ENCODE peak calls at places on chromosomes 16 and 17, in six cellular contexts. Z is endothelial cell of umbilical vein, E is HepG2, Y is A549, H is K562, G is GM12878. O is an unnamed sample.
A peak's percentile ranks its signal among the peaks of the same experiment; 100 is the strongest.

GRCh38 chr17:74604200-74604599 is 12.1 kb upstream of the CD300LD start:
- DNase-seq in G (no peak), E (no peak), Y (no peak), H (no peak), Z (no peak), O (no peak)

GRCh38 chr17:67818110-67819002 is 6.9 kb upstream of the BPTF start:
- DNase-seq in H (no peak), E (no peak), Z (no peak), G (peak; percentile 88), Y (no peak), O (no peak)

GRCh38 chr17:47989700-47990099 is 18.8 kb downstream of the CDK5RAP3 start:
- DNase-seq in Y (no peak), H (no peak), E (no peak), G (peak; percentile 46), Z (no peak), O (no peak)

GRCh38 chr17:7586673-7587419 is 3.0 kb downstream of the SOX15 start:
- DNase-seq in H (peak; percentile 58), E (peak; percentile 62), G (no peak), Y (peak; percentile 89), Z (no peak), O (no peak)

GRCh38 chr16:5722220-5722619 is 624.6 kb upstream of the EEF2KMT start:
- DNase-seq in H (no peak), E (no peak), Y (no peak), G (no peak), Z (no peak), O (no peak)

GRCh38 chr17:71302721-71303549 is 817.9 kb upstream of the SOX9 start:
- DNase-seq in Z (no peak), H (no peak), G (no peak), Y (no peak), E (no peak), O (no peak)

GRCh38 chr16:252366-253337 is 18.0 kb downstream of the FAM234A start:
- DNase-seq in Y (no peak), Z (peak; percentile 53), E (no peak), G (peak; percentile 40), H (peak; percentile 62), O (no peak)

GRCh38 chr17:47604268-47604927 is 45.3 kb upstream of the KPNB1 start:
- DNase-seq in G (no peak), E (no peak), Z (peak; percentile 30), H (no peak), Y (no peak), O (no peak)

GRCh38 chr17:67132366-67132765 is 88.0 kb downstream of the CACNG1 start:
- DNase-seq in H (no peak), Y (no peak), G (no peak), Z (no peak), E (no peak), O (no peak)

GRCh38 chr17:41496803-41497484 is 7.2 kb upstream of the KRT36 start:
- DNase-seq in G (peak; percentile 12), H (peak; percentile 91), Y (peak; percentile 91), Z (peak; percentile 83), E (peak; percentile 86), O (peak; percentile 90)

GRCh38 chr17:44069974-44070454 is 521 bp upstream of the G6PC3 start:
- DNase-seq in G (no peak), Z (no peak), E (no peak), H (no peak), Y (peak; percentile 67), O (peak; percentile 74)

GRCh38 chr17:18921912-18922451 is 30.0 kb upstream of the SLC5A10 start:
- DNase-seq in Y (peak; percentile 87), E (no peak), Z (no peak), G (peak; percentile 90), H (no peak), O (no peak)

GRCh38 chr17:3693829-3694231 is 2.1 kb downstream of the P2RX5 start:
- DNase-seq in H (no peak), Z (no peak), Y (no peak), G (peak; percentile 91), E (no peak), O (no peak)

GRCh38 chr17:83058478-83059167 is 20.8 kb upstream of the METRNL start:
- DNase-seq in Y (no peak), H (no peak), G (no peak), E (no peak), Z (no peak), O (no peak)

GRCh38 chr17:43025290-43025657 is 243 bp downstream of the RND2 start:
- DNase-seq in Y (no peak), Z (no peak), H (no peak), E (no peak), G (no peak), O (no peak)

GRCh38 chr17:27654654-27655524 is 23.9 kb downstream of the LGALS9 start:
- DNase-seq in G (peak; percentile 25), H (peak; percentile 93), Y (peak; percentile 92), E (peak; percentile 85), Z (peak; percentile 66), O (peak; percentile 88)

GRCh38 chr16:78506372-78507193 is 407.1 kb downstream of the WWOX start:
- DNase-seq in E (peak; percentile 63), Z (no peak), G (no peak), Y (no peak), H (no peak), O (no peak)

GRCh38 chr17:43880420-43880991 is 26.8 kb downstream of the MPP2 start:
- DNase-seq in Z (peak; percentile 21), E (peak; percentile 61), G (no peak), H (peak; percentile 79), Y (peak; percentile 74), O (peak; percentile 34)

GRCh38 chr17:81368161-81368560 is 27.1 kb upstream of the BAHCC1 start:
- DNase-seq in Z (no peak), H (no peak), Y (no peak), G (no peak), E (no peak), O (no peak)

GRCh38 chr17:4973431-4973830 is 5.8 kb upstream of the SPAG7 start:
- DNase-seq in Z (no peak), G (no peak), H (no peak), E (no peak), Y (no peak), O (no peak)

GRCh38 chr16:74742051-74742481 is 32.6 kb downstream of the FA2H start:
- DNase-seq in Z (no peak), H (no peak), Y (peak; percentile 65), G (no peak), E (no peak), O (peak; percentile 71)

GRCh38 chr17:45384800-45385262 is 47.8 kb downstream of the ARHGAP27 start:
- DNase-seq in Y (no peak), H (no peak), E (no peak), G (no peak), Z (no peak), O (no peak)

GRCh38 chr17:42010898-42011516 is 6.2 kb downstream of the DNAJC7 start:
- DNase-seq in H (peak; percentile 92), G (no peak), E (peak; percentile 52), Z (peak; percentile 34), Y (peak; percentile 62), O (peak; percentile 28)

GRCh38 chr16:66364117-66364958 is 2.2 kb upstream of the CDH5 start:
- DNase-seq in Y (peak; percentile 50), G (no peak), H (no peak), Z (peak; percentile 85), E (no peak), O (no peak)

GRCh38 chr17:76384987-76385891 is 830 bp downstream of the SPHK1 start:
- DNase-seq in H (peak; percentile 55), Y (peak; percentile 68), G (no peak), E (peak; percentile 39), Z (peak; percentile 76), O (peak; percentile 26)

GRCh38 chr16:86697715-86698114 is 119.4 kb downstream of the FOXL1 start:
- DNase-seq in E (no peak), G (no peak), Z (peak; percentile 34), H (no peak), Y (no peak), O (no peak)
- TF ChIP-seq MYC in E (no peak), G (no peak), Z (no peak), H (no peak), Y (no peak), O (no peak)

GRCh38 chr17:37672545-37673078 is 29.4 kb upstream of the DDX52 start:
- DNase-seq in E (no peak), Z (no peak), Y (no peak), G (no peak), H (no peak), O (no peak)

GRCh38 chr17:37678036-37678435 is 34.8 kb upstream of the DDX52 start:
- DNase-seq in H (no peak), E (no peak), Z (no peak), G (no peak), Y (no peak), O (no peak)

GRCh38 chr17:37674511-37674910 is 31.3 kb upstream of the DDX52 start:
- DNase-seq in Z (no peak), Y (no peak), H (no peak), E (peak; percentile 67), G (no peak), O (no peak)

GRCh38 chr17:37673386-37673785 is 30.1 kb upstream of the DDX52 start:
- DNase-seq in Z (no peak), E (no peak), G (no peak), H (no peak), Y (no peak), O (no peak)

DNA sequence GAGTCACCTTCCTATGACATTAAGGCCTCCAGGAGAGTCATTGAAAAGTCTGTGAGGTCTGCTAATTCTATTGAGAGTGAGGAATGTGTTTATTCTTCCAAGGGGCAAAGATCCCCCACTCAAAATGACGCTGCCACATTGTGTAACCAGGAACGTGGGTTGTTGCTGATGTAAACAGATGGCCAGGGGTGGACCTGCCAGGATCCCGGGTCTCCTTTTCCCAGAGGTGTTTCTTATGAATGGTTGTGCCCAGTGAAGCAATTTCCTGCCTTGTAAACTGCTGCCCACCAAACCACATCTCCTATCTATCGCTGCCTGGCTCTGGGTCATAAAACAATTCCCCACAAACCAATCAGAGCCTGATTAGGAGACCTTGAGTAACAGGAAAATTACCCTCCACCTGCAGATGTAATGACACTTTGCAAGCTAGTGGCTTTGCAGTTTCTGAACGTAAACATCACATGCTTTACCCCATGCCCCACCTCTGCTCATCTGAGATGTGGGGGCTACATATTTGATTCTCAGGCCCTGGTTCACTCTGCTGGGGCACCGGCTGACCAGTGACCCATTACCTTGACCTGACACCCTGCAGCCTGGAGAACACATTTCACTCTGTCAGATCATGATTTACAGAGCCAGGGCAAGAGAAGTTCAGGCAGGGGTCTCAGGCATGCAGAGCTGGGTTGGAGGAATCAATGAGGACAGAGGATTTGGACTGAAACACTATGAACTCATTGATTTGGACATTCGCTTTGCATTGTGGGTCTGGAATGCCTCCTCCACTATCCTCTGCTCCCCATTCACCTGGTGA is 33.1 kb upstream of the DDX52 start:
- DNase-seq in G (no peak), H (no peak), E (peak; percentile 94), Y (no peak), Z (no peak), O (peak; percentile 95)
- TF ChIP-seq POLR2A in G (no peak), H (no peak), E (peak; percentile 15), Y (no peak), Z (no peak), O (no peak)

GRCh38 chr16:53509906-53510703 is 7.1 kb upstream of the AKTIP start:
- DNase-seq in H (peak; percentile 76), Z (peak; percentile 85), E (peak; percentile 67), Y (peak; percentile 64), G (no peak), O (peak; percentile 71)
- TF ChIP-seq MYC in H (no peak), Z (no peak), E (no peak), Y (no peak), G (no peak), O (no peak)

DNA sequence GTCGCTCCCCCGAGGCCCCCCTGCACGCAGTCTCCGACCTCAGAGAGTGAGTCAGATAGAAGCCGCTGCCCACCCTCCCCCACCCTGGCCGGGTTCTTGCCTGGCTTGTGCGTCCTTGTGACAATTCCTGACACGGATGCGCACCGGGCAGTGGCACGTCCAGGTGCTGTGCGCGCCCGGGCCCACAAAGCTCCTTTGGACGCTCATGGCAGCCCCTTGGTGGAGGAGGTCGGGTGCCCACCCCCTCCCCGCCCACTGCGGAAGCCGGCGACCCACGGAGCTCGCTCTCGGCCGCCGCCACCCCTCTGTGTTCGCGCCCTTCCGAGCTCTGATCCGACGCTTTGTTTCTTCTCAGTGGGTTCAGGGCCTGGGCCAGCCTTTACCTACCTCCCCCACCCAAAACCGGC is 662 bp upstream of the TUBB3 start:
- DNase-seq in H (peak; percentile 53), G (no peak), Y (peak; percentile 93), E (peak; percentile 88), Z (peak; percentile 88), O (peak; percentile 96)
- TF ChIP-seq POLR2A in H (no peak), G (no peak), Y (peak; percentile 58), E (no peak), Z (peak; percentile 58), O (no peak)

O was measured in NB4.